ENCODE peak calls at places on chromosomes 12 and 14, in eight cellular contexts. X is right lobe of liver, G is kidney epithelial cell, R is DND-41, F is mammary epithelial cell, N is HCT116, Z is brain microvascular endothelial cell, J is lower lobe of right lung. M is an unnamed sample. For H3K36me3, the result is how much of the 10 kb centered on the place peaks cover.

GRCh38 chr12:108538796-108539195 is 22.2 kb downstream of the SART3 start:
- DNase-seq in X (no peak), G (no peak), R (no peak), F (no peak), N (no peak), Z (no peak), J (no peak), M (no peak)

GRCh38 chr14:64730681-64731080 is 26.5 kb downstream of the PLEKHG3 start:
- DNase-seq in X (peak), G (no peak), R (no peak), F (no peak), N (no peak), Z (no peak), J (no peak), M (no peak)

GRCh38 chr12:107912421-107913004 is 138.0 kb downstream of the ASCL4 start:
- DNase-seq in X (peak), G (no peak), R (peak), F (peak), N (peak), Z (no peak), J (peak), M (peak)

GRCh38 chr12:52645120-52645761 is 6.8 kb downstream of the KRT2 start:
- DNase-seq in X (no peak), G (no peak), R (no peak), F (peak), N (no peak), Z (no peak), J (no peak), M (peak)

GRCh38 chr14:30921305-30921704 is 46.9 kb downstream of the COCH start:
- DNase-seq in X (no peak), G (no peak), R (peak), F (no peak), N (no peak), Z (no peak), J (no peak), M (no peak)

GRCh38 chr12:12011880-12012260 is 58.9 kb upstream of the BCL2L14 start:
- DNase-seq in X (no peak), G (no peak), R (no peak), F (no peak), N (no peak), Z (no peak), J (no peak), M (no peak)

GRCh38 chr12:108696111-108696995 is 35.0 kb downstream of the CORO1C start:
- DNase-seq in X (no peak), G (peak), R (peak), F (peak), N (no peak), Z (peak), J (no peak), M (no peak)

GRCh38 chr14:96792003-96792402 is 5.2 kb upstream of the VRK1 start:
- DNase-seq in X (no peak), G (no peak), R (no peak), F (peak), N (no peak), Z (no peak), J (no peak), M (no peak)

GRCh38 chr12:17982556-17982955 is 107.4 kb downstream of the RERGL start:
- DNase-seq in X (no peak), G (no peak), R (no peak), F (peak), N (no peak), Z (no peak), J (no peak), M (no peak)

GRCh38 chr12:24754690-24755638 is 193.9 kb downstream of the BCAT1 start:
- DNase-seq in X (no peak), G (peak), R (no peak), F (peak), N (no peak), Z (peak), J (no peak), M (no peak)

GRCh38 chr14:55689971-55690871 is 110.2 kb downstream of the KTN1 start:
- DNase-seq in X (no peak), G (no peak), R (no peak), F (no peak), N (no peak), Z (no peak), J (no peak), M (no peak)

GRCh38 chr14:39175445-39176262 is 600 bp downstream of the PNN start:
- DNase-seq in X (no peak), G (no peak), R (peak), F (peak), N (no peak), Z (no peak), J (no peak), M (no peak)

GRCh38 chr14:94631050-94631449 is 18.9 kb downstream of the SERPINA3 start:
- DNase-seq in X (no peak), G (no peak), R (no peak), F (no peak), N (no peak), Z (no peak), J (no peak), M (no peak)

GRCh38 chr14:92945959-92946846 is 23.3 kb downstream of the CHGA start:
- DNase-seq in X (peak), G (peak), R (no peak), F (peak), N (peak), Z (peak), J (peak), M (no peak)

GRCh38 chr14:24430143-24430681 is 458 bp downstream of the KHNYN start:
- DNase-seq in X (peak), G (no peak), R (peak), F (peak), N (no peak), Z (peak), J (peak), M (peak)

GRCh38 chr12:234891-235415 is 21.0 kb upstream of the SLC6A12 start:
- DNase-seq in X (no peak), G (no peak), R (no peak), F (no peak), N (no peak), Z (no peak), J (no peak), M (no peak)

GRCh38 chr12:93624595-93625294 is 52.3 kb downstream of the SOCS2 start:
- DNase-seq in X (no peak), G (peak), R (no peak), F (peak), N (peak), Z (peak), J (no peak), M (no peak)

GRCh38 chr12:34396861-34397590 is 374.7 kb downstream of the ALG10 start:
- DNase-seq in X (peak), G (no peak), R (no peak), F (no peak), N (no peak), Z (no peak), J (peak), M (peak)

GRCh38 chr12:106285993-106286392 is 16.5 kb upstream of the TCP11L2 start:
- DNase-seq in X (no peak), G (no peak), R (no peak), F (no peak), N (no peak), Z (no peak), J (no peak), M (no peak)

GRCh38 chr14:61033024-61033423 is 52.0 kb downstream of the SLC38A6 start:
- DNase-seq in X (no peak), G (no peak), R (no peak), F (no peak), N (no peak), Z (no peak), J (no peak), M (no peak)

GRCh38 chr14:37594238-37594915 is 672 bp downstream of the FOXA1 start:
- DNase-seq in X (peak), G (peak), R (no peak), F (peak), N (peak), Z (peak), J (peak), M (no peak)

GRCh38 chr12:106893451-106893850 is 62.3 kb upstream of the TMEM263 start:
- DNase-seq in X (no peak), G (no peak), R (no peak), F (no peak), N (no peak), Z (no peak), J (no peak), M (no peak)

GRCh38 chr12:64452559-64453329 is 824 bp downstream of the TBK1 start:
- DNase-seq in X (no peak), G (peak), R (peak), F (peak), N (peak), Z (peak), J (no peak), M (no peak)

GRCh38 chr14:100547633-100548294 is 39.5 kb downstream of the BEGAIN start:
- DNase-seq in X (no peak), G (no peak), R (peak), F (no peak), N (peak), Z (peak), J (peak), M (peak)

GRCh38 chr14:104724981-104725771 is 1.1 kb downstream of the ADSS1 start:
- DNase-seq in X (no peak), G (no peak), R (no peak), F (no peak), N (no peak), Z (no peak), J (no peak), M (no peak)

GRCh38 chr12:45415393-45415817 is 199.5 kb downstream of the ANO6 start:
- DNase-seq in X (peak), G (peak), R (no peak), F (peak), N (peak), Z (peak), J (no peak), M (no peak)

GRCh38 chr14:104443391-104444158 is 136.0 kb upstream of the C14orf180 start:
- DNase-seq in X (peak), G (no peak), R (peak), F (no peak), N (no peak), Z (no peak), J (no peak), M (no peak)

GRCh38 chr14:99273025-99273723 is 1.2 kb upstream of the BCL11B start:
- DNase-seq in X (no peak), G (no peak), R (peak), F (peak), N (no peak), Z (no peak), J (no peak), M (no peak)

GRCh38 chr14:91068642-91069041 is 8.2 kb upstream of the RPS6KA5 start:
- DNase-seq in X (no peak), G (no peak), R (no peak), F (no peak), N (no peak), Z (no peak), J (no peak), M (no peak)

GRCh38 chr14:52551205-52551604 is 1.1 kb downstream of the TXNDC16 start:
- DNase-seq in X (no peak), G (no peak), R (no peak), F (no peak), N (no peak), Z (no peak), J (no peak), M (no peak)
- H3K4me3 ChIP-seq in X (peak), G (peak), R (peak), F (peak), N (peak), Z (peak), J (peak), M (peak)

DNA sequence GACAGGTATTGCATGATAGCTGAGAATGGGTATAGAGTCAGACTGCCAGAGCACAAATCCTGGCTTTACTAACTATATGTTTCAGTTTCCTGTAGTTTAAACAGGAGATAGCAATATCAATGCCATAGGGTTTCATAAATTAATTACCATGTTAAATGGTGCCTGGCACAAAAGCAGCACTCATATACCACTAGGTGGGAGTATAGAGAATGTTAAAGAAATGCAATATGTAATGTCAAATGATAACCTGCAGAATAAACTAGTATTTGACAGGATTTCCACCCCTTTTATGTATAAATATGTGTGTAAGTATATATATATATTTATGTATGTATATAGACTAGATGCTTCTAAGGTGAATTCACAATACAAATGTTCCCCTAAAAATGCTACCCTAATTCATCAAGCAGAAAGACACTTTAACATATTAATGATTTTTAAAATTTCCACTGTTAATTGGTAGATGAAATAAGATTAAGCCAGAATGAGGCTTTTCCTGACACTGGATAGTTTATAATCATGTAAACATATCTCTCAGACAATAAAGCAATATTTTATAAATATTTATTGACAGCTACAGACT is 8.6 kb downstream of the WDR89 start:
- DNase-seq in X (no peak), G (no peak), R (no peak), F (no peak), N (peak), Z (no peak), J (no peak), M (no peak)
- TF ChIP-seq CTCF in X (peak), G (peak), R (peak), F (peak), N (peak), Z (peak), J (peak), M (peak)

DNA sequence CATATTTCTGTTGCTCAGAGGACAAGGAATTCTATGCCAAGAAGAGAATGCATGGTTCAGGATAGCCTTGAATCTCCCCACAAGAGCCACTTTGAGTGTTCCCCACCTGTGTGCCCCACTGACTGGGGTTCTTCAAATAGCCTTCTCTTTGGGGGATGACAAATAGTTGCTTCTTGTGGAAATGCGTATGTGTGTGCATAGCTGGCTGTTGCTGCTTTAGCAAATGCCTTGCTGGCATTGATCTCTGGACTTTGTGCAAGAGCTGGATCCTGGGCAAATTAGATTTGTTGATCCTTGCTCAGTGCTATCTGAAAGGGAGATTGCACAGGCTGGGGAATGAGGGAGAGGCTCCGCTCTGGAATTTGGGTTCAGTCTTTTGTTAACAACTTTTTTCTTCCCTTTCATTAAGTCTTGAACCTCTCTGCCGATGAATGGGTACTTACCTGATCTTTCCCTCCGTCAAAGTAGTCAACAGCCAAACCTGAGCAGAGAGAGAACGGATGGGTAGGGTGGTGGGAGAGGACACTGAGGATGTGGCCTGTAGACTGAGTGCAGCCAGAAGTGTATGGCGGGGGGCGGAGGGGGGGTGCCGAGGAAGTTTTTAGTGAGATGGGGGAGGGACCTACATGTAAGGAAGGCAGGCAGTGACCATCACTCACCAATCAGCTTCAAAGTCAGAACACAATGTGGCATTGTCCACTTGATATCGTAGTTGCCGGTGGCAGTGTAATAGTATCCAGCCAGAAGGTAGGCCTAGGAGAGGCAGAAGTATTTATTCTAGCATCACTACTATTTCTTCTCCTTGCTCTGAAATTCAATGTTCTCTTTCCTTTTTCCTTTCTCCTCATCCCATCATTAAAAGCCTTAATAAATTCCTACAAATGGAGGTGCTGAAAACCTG is 10.7 kb downstream of the EMG1 start:
- DNase-seq in X (no peak), G (no peak), R (no peak), F (no peak), N (no peak), Z (no peak), J (no peak), M (no peak)
- H3K36me3 ChIP-seq in X (half or more), G (under half), R (half or more), F (under half), N (under half), Z (under half), J (half or more), M (under half)

GRCh38 chr14:101559624-101560533 is 1.4 kb upstream of the DIO3 start:
- DNase-seq in X (peak), G (no peak), R (no peak), F (no peak), N (no peak), Z (no peak), J (peak), M (no peak)
- H3K4me3 ChIP-seq in X (peak), G (no peak), R (no peak), F (no peak), N (no peak), Z (no peak), J (peak), M (no peak)

DNA sequence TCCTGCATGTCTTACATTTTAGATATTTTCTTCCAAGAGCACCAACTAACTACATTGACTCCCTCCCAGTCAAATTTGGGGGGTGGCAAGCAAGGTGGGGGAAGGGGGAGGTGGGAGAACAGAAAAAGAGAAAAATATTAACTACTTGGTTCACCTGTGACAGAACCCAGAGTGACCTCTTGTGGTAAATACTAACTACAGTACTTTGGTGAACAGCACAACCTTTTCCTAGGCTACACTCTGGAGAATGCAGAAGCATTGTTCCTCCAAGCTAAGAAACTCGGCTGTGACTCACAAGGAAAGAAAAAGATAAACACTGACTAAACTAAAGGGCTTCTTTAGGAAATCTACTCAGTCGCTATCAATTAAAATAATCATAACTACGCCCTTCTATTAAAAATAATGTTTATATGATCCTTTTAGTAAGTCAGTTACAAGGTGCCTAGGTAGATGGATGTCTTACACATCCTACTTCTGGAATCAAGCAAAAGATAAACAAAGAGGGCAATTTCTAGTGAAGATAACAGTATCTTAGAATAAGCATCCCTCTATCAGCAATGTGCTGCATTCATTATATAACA is 5.4 kb downstream of the KCNH5 start:
- DNase-seq in X (no peak), G (peak), R (no peak), F (peak), N (no peak), Z (peak), J (no peak), M (no peak)
- TF ChIP-seq CTCF in X (peak), G (peak), R (peak), F (peak), N (peak), Z (peak), J (peak), M (no peak)

DNA sequence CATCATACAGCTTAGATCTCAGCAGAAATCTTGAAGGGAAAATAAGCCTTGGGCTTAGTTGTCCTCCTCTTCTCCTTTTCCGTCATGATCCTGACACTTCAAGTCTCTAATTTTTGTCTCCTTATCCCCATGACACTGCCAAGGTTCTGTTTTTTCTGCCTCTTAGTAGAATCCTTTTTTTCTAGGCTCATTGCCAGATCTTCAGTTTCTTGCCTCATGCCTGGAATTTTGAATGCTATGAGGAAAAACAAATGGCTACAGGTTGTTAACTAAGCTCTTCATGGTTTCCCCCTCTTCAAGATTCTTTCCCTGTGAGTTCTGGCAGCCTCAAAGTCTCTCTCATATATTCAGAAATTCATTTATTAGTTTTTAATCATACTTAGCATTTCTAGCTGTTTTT is 450.5 kb downstream of the LRFN5 start:
- DNase-seq in X (no peak), G (no peak), R (no peak), F (no peak), N (no peak), Z (no peak), J (no peak), M (no peak)
- H3K36me3 ChIP-seq in X (under half), G (under half), R (under half), F (under half), N (under half), Z (under half), J (under half), M (under half)

DNA sequence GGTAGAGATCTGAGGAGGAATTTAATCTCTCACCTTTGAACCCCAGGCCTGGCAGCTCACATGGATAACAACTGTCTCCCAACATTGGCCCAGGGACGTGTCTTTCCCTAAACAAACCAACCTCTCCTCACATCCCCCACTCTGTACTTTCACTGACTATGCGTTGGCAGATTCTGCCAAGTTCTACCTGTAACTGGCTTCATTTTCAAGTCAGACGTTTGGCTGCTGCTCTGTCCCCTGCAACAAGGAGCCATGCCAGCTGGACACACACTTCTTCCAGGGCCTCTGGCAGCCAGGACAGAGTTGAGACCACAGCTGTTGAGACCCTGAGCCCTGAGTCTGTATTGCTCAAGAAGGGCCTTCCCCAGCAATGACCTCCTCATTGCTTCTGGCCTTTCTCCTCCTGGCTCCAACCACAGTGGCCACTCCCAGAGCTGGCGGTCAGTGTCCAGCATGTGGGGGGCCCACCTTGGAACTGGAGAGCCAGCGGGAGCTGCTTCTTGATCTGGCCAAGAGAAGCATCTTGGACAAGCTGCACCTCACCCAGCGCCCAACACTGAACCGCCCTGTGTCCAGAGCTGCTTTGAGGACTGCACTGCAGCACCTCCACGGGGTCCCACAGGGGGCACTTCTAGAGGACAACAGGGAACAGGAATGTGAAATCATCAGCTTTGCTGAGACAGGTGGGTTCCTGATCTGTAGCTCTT is at the start of gene INHBC:
- DNase-seq in X (peak), G (no peak), R (no peak), F (no peak), N (no peak), Z (no peak), J (no peak), M (no peak)
- H3K4me3 ChIP-seq in X (peak), G (no peak), R (no peak), F (no peak), N (no peak), Z (no peak), J (no peak), M (no peak)

DNA sequence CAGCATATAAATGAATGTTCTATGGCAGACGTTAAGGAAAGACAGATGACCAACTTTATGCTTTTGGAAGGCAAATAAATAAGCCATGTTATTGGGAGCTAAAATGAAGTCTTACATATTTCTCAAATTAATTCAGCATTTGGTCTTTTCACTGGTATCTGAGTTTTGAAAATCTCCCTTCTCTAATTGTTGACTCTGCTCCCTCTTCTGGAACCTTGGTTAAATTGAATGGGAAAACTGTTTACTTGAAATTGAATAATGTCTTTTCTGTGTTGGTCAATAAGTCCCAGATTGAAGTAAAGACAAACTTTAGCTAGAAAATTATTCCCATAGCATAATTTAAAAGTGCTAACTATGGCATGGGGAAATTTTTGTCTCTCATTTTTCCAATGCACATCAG is 38.7 kb downstream of the LGR5 start:
- DNase-seq in X (no peak), G (no peak), R (no peak), F (no peak), N (no peak), Z (no peak), J (no peak), M (no peak)
- TF ChIP-seq CTCF in X (no peak), G (no peak), R (no peak), F (no peak), N (peak), Z (no peak), J (no peak), M (no peak)